ENCODE peak calls at places on chromosome 1, in seven cellular contexts. H is T-helper 9 cell; B is stimulated activated CD4-positive, alpha-beta T cell treated with anti-CD3 and anti-CD28 coated beads, Interleukin-2, amount 100 ng/mL, for 48 hours; G is renal cortical epithelial cell; O is GM19239; Y is left cardiac atrium; F is BJ. J is an unnamed sample.

GRCh38 chr1:57307382-57307781 is 116.5 kb downstream of the DAB1 start:
- DNase-seq in H (peak), B (peak), G (no peak), O (peak), Y (peak), F (no peak), J (peak)

GRCh38 chr1:239819075-239819474 is 272.6 kb upstream of the FMN2 start:
- DNase-seq in H (no peak), B (no peak), G (no peak), O (no peak), Y (no peak), F (no peak), J (peak)

GRCh38 chr1:47529520-47530098 is 91.8 kb downstream of the FOXD2 start:
- DNase-seq in H (no peak), B (no peak), G (no peak), O (no peak), Y (no peak), F (no peak), J (no peak)

GRCh38 chr1:5831600-5832335 is 160.5 kb downstream of the NPHP4 start:
- DNase-seq in H (no peak), B (no peak), G (no peak), O (no peak), Y (no peak), F (no peak), J (peak)

GRCh38 chr1:8822383-8823294 is 5.2 kb upstream of the RERE start:
- DNase-seq in H (no peak), B (no peak), G (peak), O (no peak), Y (no peak), F (peak), J (peak)

GRCh38 chr1:218676991-218677390 is 331.9 kb downstream of the TGFB2 start:
- DNase-seq in H (no peak), B (no peak), G (no peak), O (no peak), Y (no peak), F (no peak), J (no peak)

GRCh38 chr1:85267313-85267712 is 7.9 kb upstream of the C1orf52 start:
- DNase-seq in H (no peak), B (no peak), G (no peak), O (no peak), Y (no peak), F (no peak), J (no peak)

GRCh38 chr1:204121840-204122555 is 29.8 kb downstream of the ETNK2 start:
- DNase-seq in H (no peak), B (no peak), G (no peak), O (no peak), Y (no peak), F (no peak), J (no peak)

GRCh38 chr1:21576031-21576797 is 67.0 kb downstream of the ALPL start:
- DNase-seq in H (no peak), B (no peak), G (no peak), O (no peak), Y (no peak), F (no peak), J (no peak)

GRCh38 chr1:76006234-76006633 is 68.3 kb upstream of the ST6GALNAC3 start:
- DNase-seq in H (no peak), B (no peak), G (no peak), O (no peak), Y (no peak), F (no peak), J (no peak)

GRCh38 chr1:45084562-45084961 is 72.5 kb downstream of the UROD start:
- DNase-seq in H (no peak), B (no peak), G (no peak), O (no peak), Y (no peak), F (no peak), J (no peak)

GRCh38 chr1:111471012-111471411 is 2.8 kb upstream of the C1orf162 start:
- DNase-seq in H (peak), B (no peak), G (no peak), O (no peak), Y (no peak), F (no peak), J (no peak)

GRCh38 chr1:6208723-6209660 is 3.1 kb downstream of the RNF207 start:
- DNase-seq in H (no peak), B (no peak), G (no peak), O (peak), Y (peak), F (no peak), J (peak)

GRCh38 chr1:30005972-30006619 is 717.3 kb downstream of the MATN1 start:
- DNase-seq in H (no peak), B (no peak), G (peak), O (no peak), Y (no peak), F (no peak), J (peak)

GRCh38 chr1:91527781-91528180 is 27.1 kb downstream of the CDC7 start:
- DNase-seq in H (no peak), B (no peak), G (no peak), O (no peak), Y (no peak), F (no peak), J (no peak)

GRCh38 chr1:221778125-221778524 is 36.2 kb upstream of the DUSP10 start:
- DNase-seq in H (no peak), B (no peak), G (no peak), O (no peak), Y (no peak), F (no peak), J (no peak)

GRCh38 chr1:155478270-155478852 is 84.2 kb downstream of the ASH1L start:
- DNase-seq in H (no peak), B (no peak), G (no peak), O (no peak), Y (no peak), F (no peak), J (no peak)

GRCh38 chr1:29379438-29380073 is 143.2 kb downstream of the PTPRU start:
- DNase-seq in H (no peak), B (peak), G (peak), O (no peak), Y (no peak), F (no peak), J (peak)

GRCh38 chr1:206649261-206649660 is 13.9 kb downstream of the DYRK3 start:
- DNase-seq in H (no peak), B (no peak), G (no peak), O (no peak), Y (no peak), F (no peak), J (no peak)

GRCh38 chr1:33683913-33684312 is 180.0 kb upstream of the HMGB4 start:
- DNase-seq in H (no peak), B (no peak), G (peak), O (no peak), Y (no peak), F (no peak), J (no peak)

GRCh38 chr1:27366113-27366410 is 699 bp downstream of the MAP3K6 start:
- DNase-seq in H (peak), B (peak), G (peak), O (peak), Y (peak), F (peak), J (peak)

GRCh38 chr1:234722904-234723588 is 113.1 kb upstream of the IRF2BP2 start:
- DNase-seq in H (peak), B (peak), G (peak), O (no peak), Y (peak), F (peak), J (peak)

GRCh38 chr1:6923955-6924890 is 139.0 kb downstream of the CAMTA1 start:
- DNase-seq in H (no peak), B (no peak), G (no peak), O (no peak), Y (no peak), F (no peak), J (no peak)

GRCh38 chr1:56917356-56917755 is 48.5 kb downstream of the C8B start:
- DNase-seq in H (no peak), B (no peak), G (no peak), O (no peak), Y (no peak), F (no peak), J (no peak)

GRCh38 chr1:9231648-9232332 is 2.8 kb upstream of the H6PD start:
- DNase-seq in H (no peak), B (no peak), G (peak), O (no peak), Y (no peak), F (no peak), J (no peak)

GRCh38 chr1:80066060-80066459 is 1059.5 kb upstream of the ADGRL4 start:
- DNase-seq in H (no peak), B (no peak), G (peak), O (no peak), Y (no peak), F (no peak), J (no peak)

GRCh38 chr1:226798427-226799411 is 59.6 kb upstream of the ITPKB start:
- DNase-seq in H (peak), B (peak), G (no peak), O (peak), Y (no peak), F (no peak), J (no peak)

GRCh38 chr1:39896909-39897685 is 4.6 kb downstream of the MYCL start:
- DNase-seq in H (no peak), B (no peak), G (no peak), O (no peak), Y (no peak), F (no peak), J (peak)

GRCh38 chr1:56098956-56099355 is 480.4 kb downstream of the PLPP3 start:
- DNase-seq in H (no peak), B (no peak), G (no peak), O (no peak), Y (no peak), F (no peak), J (no peak)

GRCh38 chr1:172270605-172271004 is 149.9 kb upstream of the C1orf105 start:
- DNase-seq in H (no peak), B (no peak), G (no peak), O (no peak), Y (no peak), F (no peak), J (no peak)

GRCh38 chr1:167186198-167186750 is 34.4 kb upstream of the POU2F1 start:
- DNase-seq in H (no peak), B (no peak), G (no peak), O (no peak), Y (peak), F (no peak), J (no peak)

GRCh38 chr1:117565745-117566455 is 39.9 kb upstream of the TENT5C start:
- DNase-seq in H (no peak), B (no peak), G (no peak), O (no peak), Y (no peak), F (no peak), J (no peak)

GRCh38 chr1:40870135-40870728 is 8.1 kb upstream of the CITED4 start:
- DNase-seq in H (no peak), B (no peak), G (peak), O (no peak), Y (no peak), F (no peak), J (no peak)

J was measured in endodermal cell.